ENCODE peak calls at places on chromosomes 16 and 17, in ten cellular contexts. One of them, this sample, is unnamed.

GRCh38 chr17:73986641-73987177 is 216.8 kb upstream of the RPL38 start:
- DNase-seq in cardiac fibroblast: no peak
- DNase-seq in WTC11: no peak
- DNase-seq in tibial artery: no peak
- DNase-seq in NCI-H1436: no peak
- DNase-seq in adipocyte: no peak
- DNase-seq in ascending aorta: no peak
- DNase-seq in Peyer's patch: no peak
- DNase-seq in activated CD4-positive, alpha-beta T cell treated with anti-CD3 and anti-CD28 coated beads, Interleukin-2, amount 50 U/mL, for 1 hour: no peak
- DNase-seq in heart right ventricle: no peak
- DNase-seq in this sample: no peak

GRCh38 chr17:80802626-80803450 is 188.8 kb upstream of the CHMP6 start:
- DNase-seq in cardiac fibroblast: no peak
- DNase-seq in WTC11: no peak
- DNase-seq in tibial artery: peak
- DNase-seq in NCI-H1436: no peak
- DNase-seq in adipocyte: no peak
- DNase-seq in ascending aorta: no peak
- DNase-seq in Peyer's patch: peak
- DNase-seq in activated CD4-positive, alpha-beta T cell treated with anti-CD3 and anti-CD28 coated beads, Interleukin-2, amount 50 U/mL, for 1 hour: no peak
- DNase-seq in heart right ventricle: no peak
- DNase-seq in this sample: no peak

GRCh38 chr17:18888766-18889290 is 30.9 kb downstream of the PRPSAP2 start:
- DNase-seq in cardiac fibroblast: no peak
- DNase-seq in WTC11: no peak
- DNase-seq in tibial artery: no peak
- DNase-seq in NCI-H1436: no peak
- DNase-seq in adipocyte: no peak
- DNase-seq in ascending aorta: no peak
- DNase-seq in Peyer's patch: no peak
- DNase-seq in activated CD4-positive, alpha-beta T cell treated with anti-CD3 and anti-CD28 coated beads, Interleukin-2, amount 50 U/mL, for 1 hour: no peak
- DNase-seq in heart right ventricle: no peak
- DNase-seq in this sample: no peak

GRCh38 chr17:35775039-35775438 is 14.4 kb downstream of the C17orf50 start:
- DNase-seq in cardiac fibroblast: no peak
- DNase-seq in WTC11: no peak
- DNase-seq in tibial artery: no peak
- DNase-seq in NCI-H1436: no peak
- DNase-seq in adipocyte: no peak
- DNase-seq in ascending aorta: no peak
- DNase-seq in Peyer's patch: no peak
- DNase-seq in activated CD4-positive, alpha-beta T cell treated with anti-CD3 and anti-CD28 coated beads, Interleukin-2, amount 50 U/mL, for 1 hour: no peak
- DNase-seq in heart right ventricle: no peak
- DNase-seq in this sample: no peak

GRCh38 chr17:77601054-77601979 is 357.2 kb upstream of the TNRC6C start:
- DNase-seq in cardiac fibroblast: peak
- DNase-seq in WTC11: no peak
- DNase-seq in tibial artery: peak
- DNase-seq in NCI-H1436: no peak
- DNase-seq in adipocyte: no peak
- DNase-seq in ascending aorta: peak
- DNase-seq in Peyer's patch: no peak
- DNase-seq in activated CD4-positive, alpha-beta T cell treated with anti-CD3 and anti-CD28 coated beads, Interleukin-2, amount 50 U/mL, for 1 hour: no peak
- DNase-seq in heart right ventricle: peak
- DNase-seq in this sample: no peak

GRCh38 chr16:14505846-14506245 is 124.2 kb downstream of the PARN start:
- DNase-seq in cardiac fibroblast: peak
- DNase-seq in WTC11: no peak
- DNase-seq in tibial artery: no peak
- DNase-seq in NCI-H1436: no peak
- DNase-seq in adipocyte: no peak
- DNase-seq in ascending aorta: no peak
- DNase-seq in Peyer's patch: no peak
- DNase-seq in activated CD4-positive, alpha-beta T cell treated with anti-CD3 and anti-CD28 coated beads, Interleukin-2, amount 50 U/mL, for 1 hour: no peak
- DNase-seq in heart right ventricle: no peak
- DNase-seq in this sample: no peak

GRCh38 chr16:89903908-89904515 is 14.7 kb upstream of the MC1R start:
- DNase-seq in cardiac fibroblast: no peak
- DNase-seq in WTC11: no peak
- DNase-seq in tibial artery: no peak
- DNase-seq in NCI-H1436: no peak
- DNase-seq in adipocyte: no peak
- DNase-seq in ascending aorta: no peak
- DNase-seq in Peyer's patch: no peak
- DNase-seq in activated CD4-positive, alpha-beta T cell treated with anti-CD3 and anti-CD28 coated beads, Interleukin-2, amount 50 U/mL, for 1 hour: no peak
- DNase-seq in heart right ventricle: no peak
- DNase-seq in this sample: no peak

GRCh38 chr16:89545831-89546574 is 14.5 kb upstream of the RPL13 start:
- DNase-seq in cardiac fibroblast: no peak
- DNase-seq in WTC11: no peak
- DNase-seq in tibial artery: no peak
- DNase-seq in NCI-H1436: no peak
- DNase-seq in adipocyte: no peak
- DNase-seq in ascending aorta: no peak
- DNase-seq in Peyer's patch: peak
- DNase-seq in activated CD4-positive, alpha-beta T cell treated with anti-CD3 and anti-CD28 coated beads, Interleukin-2, amount 50 U/mL, for 1 hour: no peak
- DNase-seq in heart right ventricle: no peak
- DNase-seq in this sample: no peak

GRCh38 chr16:8458481-8458880 is 131.8 kb downstream of the TMEM114 start:
- DNase-seq in cardiac fibroblast: no peak
- DNase-seq in WTC11: no peak
- DNase-seq in tibial artery: no peak
- DNase-seq in NCI-H1436: no peak
- DNase-seq in adipocyte: no peak
- DNase-seq in ascending aorta: no peak
- DNase-seq in Peyer's patch: no peak
- DNase-seq in activated CD4-positive, alpha-beta T cell treated with anti-CD3 and anti-CD28 coated beads, Interleukin-2, amount 50 U/mL, for 1 hour: no peak
- DNase-seq in heart right ventricle: no peak
- DNase-seq in this sample: no peak

GRCh38 chr17:81601525-81602120 is 35.3 kb downstream of the NPLOC4 start:
- DNase-seq in cardiac fibroblast: peak
- DNase-seq in WTC11: peak
- DNase-seq in tibial artery: peak
- DNase-seq in NCI-H1436: peak
- DNase-seq in adipocyte: peak
- DNase-seq in ascending aorta: no peak
- DNase-seq in Peyer's patch: no peak
- DNase-seq in activated CD4-positive, alpha-beta T cell treated with anti-CD3 and anti-CD28 coated beads, Interleukin-2, amount 50 U/mL, for 1 hour: peak
- DNase-seq in heart right ventricle: peak
- DNase-seq in this sample: peak

GRCh38 chr17:46001390-46002310 is 2.6 kb downstream of the STH start:
- DNase-seq in cardiac fibroblast: no peak
- DNase-seq in WTC11: no peak
- DNase-seq in tibial artery: no peak
- DNase-seq in NCI-H1436: no peak
- DNase-seq in adipocyte: no peak
- DNase-seq in ascending aorta: no peak
- DNase-seq in Peyer's patch: no peak
- DNase-seq in activated CD4-positive, alpha-beta T cell treated with anti-CD3 and anti-CD28 coated beads, Interleukin-2, amount 50 U/mL, for 1 hour: no peak
- DNase-seq in heart right ventricle: no peak
- DNase-seq in this sample: no peak

GRCh38 chr17:16938496-16939270 is 33.2 kb downstream of the TNFRSF13B start:
- DNase-seq in cardiac fibroblast: no peak
- DNase-seq in WTC11: peak
- DNase-seq in tibial artery: peak
- DNase-seq in NCI-H1436: no peak
- DNase-seq in adipocyte: no peak
- DNase-seq in ascending aorta: no peak
- DNase-seq in Peyer's patch: no peak
- DNase-seq in activated CD4-positive, alpha-beta T cell treated with anti-CD3 and anti-CD28 coated beads, Interleukin-2, amount 50 U/mL, for 1 hour: no peak
- DNase-seq in heart right ventricle: no peak
- DNase-seq in this sample: no peak

GRCh38 chr16:89093602-89094251 is at the start of gene ACSF3:
- DNase-seq in cardiac fibroblast: peak
- DNase-seq in WTC11: peak
- DNase-seq in tibial artery: peak
- DNase-seq in NCI-H1436: no peak
- DNase-seq in adipocyte: peak
- DNase-seq in ascending aorta: no peak
- DNase-seq in Peyer's patch: peak
- DNase-seq in activated CD4-positive, alpha-beta T cell treated with anti-CD3 and anti-CD28 coated beads, Interleukin-2, amount 50 U/mL, for 1 hour: peak
- DNase-seq in heart right ventricle: peak
- DNase-seq in this sample: peak

GRCh38 chr17:61404702-61405046 is 5.0 kb downstream of the TBX2 start:
- DNase-seq in cardiac fibroblast: peak
- DNase-seq in WTC11: peak
- DNase-seq in tibial artery: no peak
- DNase-seq in NCI-H1436: no peak
- DNase-seq in adipocyte: no peak
- DNase-seq in ascending aorta: no peak
- DNase-seq in Peyer's patch: no peak
- DNase-seq in activated CD4-positive, alpha-beta T cell treated with anti-CD3 and anti-CD28 coated beads, Interleukin-2, amount 50 U/mL, for 1 hour: no peak
- DNase-seq in heart right ventricle: no peak
- DNase-seq in this sample: no peak

GRCh38 chr16:81214745-81215166 is 23.7 kb upstream of the BCO1 start:
- DNase-seq in cardiac fibroblast: peak
- DNase-seq in WTC11: peak
- DNase-seq in tibial artery: no peak
- DNase-seq in NCI-H1436: no peak
- DNase-seq in adipocyte: peak
- DNase-seq in ascending aorta: no peak
- DNase-seq in Peyer's patch: peak
- DNase-seq in activated CD4-positive, alpha-beta T cell treated with anti-CD3 and anti-CD28 coated beads, Interleukin-2, amount 50 U/mL, for 1 hour: no peak
- DNase-seq in heart right ventricle: no peak
- DNase-seq in this sample: peak

GRCh38 chr16:82580293-82580900 is 46.4 kb upstream of the CDH13 start:
- DNase-seq in cardiac fibroblast: peak
- DNase-seq in WTC11: peak
- DNase-seq in tibial artery: no peak
- DNase-seq in NCI-H1436: no peak
- DNase-seq in adipocyte: peak
- DNase-seq in ascending aorta: no peak
- DNase-seq in Peyer's patch: no peak
- DNase-seq in activated CD4-positive, alpha-beta T cell treated with anti-CD3 and anti-CD28 coated beads, Interleukin-2, amount 50 U/mL, for 1 hour: no peak
- DNase-seq in heart right ventricle: peak
- DNase-seq in this sample: peak

GRCh38 chr17:47957591-47958490 is at the start of gene PRR15L:
- DNase-seq in cardiac fibroblast: no peak
- DNase-seq in WTC11: peak
- DNase-seq in tibial artery: no peak
- DNase-seq in NCI-H1436: peak
- DNase-seq in adipocyte: no peak
- DNase-seq in ascending aorta: no peak
- DNase-seq in Peyer's patch: peak
- DNase-seq in activated CD4-positive, alpha-beta T cell treated with anti-CD3 and anti-CD28 coated beads, Interleukin-2, amount 50 U/mL, for 1 hour: no peak
- DNase-seq in heart right ventricle: no peak
- DNase-seq in this sample: no peak

GRCh38 chr17:1714488-1714979 is 4.4 kb upstream of the TLCD2 start:
- DNase-seq in cardiac fibroblast: peak
- DNase-seq in WTC11: peak
- DNase-seq in tibial artery: peak
- DNase-seq in NCI-H1436: no peak
- DNase-seq in adipocyte: peak
- DNase-seq in ascending aorta: peak
- DNase-seq in Peyer's patch: peak
- DNase-seq in activated CD4-positive, alpha-beta T cell treated with anti-CD3 and anti-CD28 coated beads, Interleukin-2, amount 50 U/mL, for 1 hour: no peak
- DNase-seq in heart right ventricle: peak
- DNase-seq in this sample: peak

GRCh38 chr16:28596840-28597691 is at the start of gene SULT1A2:
- DNase-seq in cardiac fibroblast: no peak
- DNase-seq in WTC11: peak
- DNase-seq in tibial artery: no peak
- DNase-seq in NCI-H1436: no peak
- DNase-seq in adipocyte: no peak
- DNase-seq in ascending aorta: no peak
- DNase-seq in Peyer's patch: peak
- DNase-seq in activated CD4-positive, alpha-beta T cell treated with anti-CD3 and anti-CD28 coated beads, Interleukin-2, amount 50 U/mL, for 1 hour: no peak
- DNase-seq in heart right ventricle: no peak
- DNase-seq in this sample: no peak

GRCh38 chr16:48330847-48331204 is 54.4 kb downstream of the SIAH1 start:
- DNase-seq in cardiac fibroblast: no peak
- DNase-seq in WTC11: no peak
- DNase-seq in tibial artery: no peak
- DNase-seq in NCI-H1436: no peak
- DNase-seq in adipocyte: peak
- DNase-seq in ascending aorta: no peak
- DNase-seq in Peyer's patch: no peak
- DNase-seq in activated CD4-positive, alpha-beta T cell treated with anti-CD3 and anti-CD28 coated beads, Interleukin-2, amount 50 U/mL, for 1 hour: no peak
- DNase-seq in heart right ventricle: no peak
- DNase-seq in this sample: no peak

GRCh38 chr17:82080789-82081464 is 15.3 kb upstream of the DUS1L start:
- DNase-seq in cardiac fibroblast: no peak
- DNase-seq in WTC11: no peak
- DNase-seq in tibial artery: no peak
- DNase-seq in NCI-H1436: no peak
- DNase-seq in adipocyte: no peak
- DNase-seq in ascending aorta: no peak
- DNase-seq in Peyer's patch: no peak
- DNase-seq in activated CD4-positive, alpha-beta T cell treated with anti-CD3 and anti-CD28 coated beads, Interleukin-2, amount 50 U/mL, for 1 hour: no peak
- DNase-seq in heart right ventricle: no peak
- DNase-seq in this sample: no peak

GRCh38 chr16:8716592-8716991 is 42.2 kb downstream of the ABAT start:
- DNase-seq in cardiac fibroblast: no peak
- DNase-seq in WTC11: no peak
- DNase-seq in tibial artery: no peak
- DNase-seq in NCI-H1436: peak
- DNase-seq in adipocyte: no peak
- DNase-seq in ascending aorta: no peak
- DNase-seq in Peyer's patch: no peak
- DNase-seq in activated CD4-positive, alpha-beta T cell treated with anti-CD3 and anti-CD28 coated beads, Interleukin-2, amount 50 U/mL, for 1 hour: no peak
- DNase-seq in heart right ventricle: no peak
- DNase-seq in this sample: no peak

GRCh38 chr17:41786227-41787020 is at the start of gene JUP:
- DNase-seq in cardiac fibroblast: peak
- DNase-seq in WTC11: peak
- DNase-seq in tibial artery: peak
- DNase-seq in NCI-H1436: peak
- DNase-seq in adipocyte: peak
- DNase-seq in ascending aorta: peak
- DNase-seq in Peyer's patch: peak
- DNase-seq in activated CD4-positive, alpha-beta T cell treated with anti-CD3 and anti-CD28 coated beads, Interleukin-2, amount 50 U/mL, for 1 hour: peak
- DNase-seq in heart right ventricle: peak
- DNase-seq in this sample: peak

GRCh38 chr17:42428141-42428944 is 5.3 kb upstream of the CAVIN1 start:
- DNase-seq in cardiac fibroblast: peak
- DNase-seq in WTC11: peak
- DNase-seq in tibial artery: peak
- DNase-seq in NCI-H1436: peak
- DNase-seq in adipocyte: peak
- DNase-seq in ascending aorta: no peak
- DNase-seq in Peyer's patch: no peak
- DNase-seq in activated CD4-positive, alpha-beta T cell treated with anti-CD3 and anti-CD28 coated beads, Interleukin-2, amount 50 U/mL, for 1 hour: peak
- DNase-seq in heart right ventricle: peak
- DNase-seq in this sample: peak

This sample was measured in AG20443.